ENCODE peak calls at places on chromosomes 6 and 20, in ten cellular contexts. One of them, this sample, is unnamed.

GRCh38 chr20:34343458-34344255 is 19.4 kb upstream of the ITCH start:
- DNase-seq in GM04504: no peak
- DNase-seq in NCI-H1092: no peak
- DNase-seq in caudate nucleus: no peak
- DNase-seq in amniotic stem cell: no peak
- DNase-seq in uterus: no peak
- DNase-seq in stimulated activated CD4-positive, alpha-beta T cell treated with anti-CD3 and anti-CD28 coated beads, Interleukin-15, amount 100 ng/mL, for 1 hour: no peak
- DNase-seq in NCI-H1436 treated with DMSO at 0.1 percent for 48 hours: no peak
- DNase-seq in dermis blood vessel endothelial cell: no peak
- DNase-seq in psoas muscle: no peak
- DNase-seq in this sample: no peak

GRCh38 chr6:39421383-39422225 is 99.1 kb upstream of the KCNK16 start:
- DNase-seq in NCI-H1436 treated with DMSO at 0.1 percent for 48 hours: no peak
- DNase-seq in dermis blood vessel endothelial cell: peak; percentile 20
- DNase-seq in GM04504: no peak
- DNase-seq in amniotic stem cell: no peak
- DNase-seq in NCI-H1092: no peak
- DNase-seq in psoas muscle: no peak
- DNase-seq in uterus: no peak
- DNase-seq in stimulated activated CD4-positive, alpha-beta T cell treated with anti-CD3 and anti-CD28 coated beads, Interleukin-15, amount 100 ng/mL, for 1 hour: no peak
- DNase-seq in caudate nucleus: no peak
- DNase-seq in this sample: no peak

GRCh38 chr6:151082079-151082478 is 157.7 kb upstream of the AKAP12 start:
- DNase-seq in NCI-H1436 treated with DMSO at 0.1 percent for 48 hours: no peak
- DNase-seq in amniotic stem cell: no peak
- DNase-seq in NCI-H1092: no peak
- DNase-seq in GM04504: no peak
- DNase-seq in stimulated activated CD4-positive, alpha-beta T cell treated with anti-CD3 and anti-CD28 coated beads, Interleukin-15, amount 100 ng/mL, for 1 hour: no peak
- DNase-seq in uterus: no peak
- DNase-seq in caudate nucleus: no peak
- DNase-seq in dermis blood vessel endothelial cell: no peak
- DNase-seq in psoas muscle: no peak
- DNase-seq in this sample: no peak

GRCh38 chr20:13187899-13188298 is 33.2 kb upstream of the ISM1 start:
- DNase-seq in NCI-H1092: no peak
- DNase-seq in NCI-H1436 treated with DMSO at 0.1 percent for 48 hours: no peak
- DNase-seq in amniotic stem cell: no peak
- DNase-seq in stimulated activated CD4-positive, alpha-beta T cell treated with anti-CD3 and anti-CD28 coated beads, Interleukin-15, amount 100 ng/mL, for 1 hour: no peak
- DNase-seq in uterus: no peak
- DNase-seq in caudate nucleus: no peak
- DNase-seq in psoas muscle: no peak
- DNase-seq in GM04504: no peak
- DNase-seq in dermis blood vessel endothelial cell: no peak
- DNase-seq in this sample: no peak

GRCh38 chr6:67630146-67630545 is 1004.9 kb upstream of the ADGRB3 start:
- DNase-seq in NCI-H1092: no peak
- DNase-seq in caudate nucleus: no peak
- DNase-seq in dermis blood vessel endothelial cell: no peak
- DNase-seq in stimulated activated CD4-positive, alpha-beta T cell treated with anti-CD3 and anti-CD28 coated beads, Interleukin-15, amount 100 ng/mL, for 1 hour: no peak
- DNase-seq in NCI-H1436 treated with DMSO at 0.1 percent for 48 hours: no peak
- DNase-seq in GM04504: no peak
- DNase-seq in uterus: no peak
- DNase-seq in amniotic stem cell: peak; percentile 64
- DNase-seq in psoas muscle: no peak
- DNase-seq in this sample: no peak

GRCh38 chr6:29516108-29516507 is 28.4 kb upstream of the MAS1L start:
- DNase-seq in dermis blood vessel endothelial cell: no peak
- DNase-seq in NCI-H1436 treated with DMSO at 0.1 percent for 48 hours: no peak
- DNase-seq in caudate nucleus: no peak
- DNase-seq in GM04504: no peak
- DNase-seq in psoas muscle: no peak
- DNase-seq in stimulated activated CD4-positive, alpha-beta T cell treated with anti-CD3 and anti-CD28 coated beads, Interleukin-15, amount 100 ng/mL, for 1 hour: no peak
- DNase-seq in amniotic stem cell: no peak
- DNase-seq in uterus: no peak
- DNase-seq in NCI-H1092: no peak
- DNase-seq in this sample: no peak

GRCh38 chr6:137261393-137262154 is 42.4 kb upstream of the IFNGR1 start:
- DNase-seq in psoas muscle: no peak
- DNase-seq in NCI-H1436 treated with DMSO at 0.1 percent for 48 hours: no peak
- DNase-seq in GM04504: no peak
- DNase-seq in amniotic stem cell: no peak
- DNase-seq in dermis blood vessel endothelial cell: peak; percentile 77
- DNase-seq in NCI-H1092: no peak
- DNase-seq in stimulated activated CD4-positive, alpha-beta T cell treated with anti-CD3 and anti-CD28 coated beads, Interleukin-15, amount 100 ng/mL, for 1 hour: no peak
- DNase-seq in uterus: no peak
- DNase-seq in caudate nucleus: no peak
- DNase-seq in this sample: no peak

GRCh38 chr20:20084296-20084752 is 32.0 kb downstream of the CFAP61 start:
- DNase-seq in uterus: no peak
- DNase-seq in dermis blood vessel endothelial cell: no peak
- DNase-seq in amniotic stem cell: no peak
- DNase-seq in GM04504: no peak
- DNase-seq in caudate nucleus: peak; percentile 8
- DNase-seq in NCI-H1092: no peak
- DNase-seq in NCI-H1436 treated with DMSO at 0.1 percent for 48 hours: no peak
- DNase-seq in psoas muscle: peak; percentile 80
- DNase-seq in stimulated activated CD4-positive, alpha-beta T cell treated with anti-CD3 and anti-CD28 coated beads, Interleukin-15, amount 100 ng/mL, for 1 hour: no peak
- DNase-seq in this sample: no peak

GRCh38 chr6:3745566-3746118 is 5.9 kb downstream of the PXDC1 start:
- DNase-seq in NCI-H1092: no peak
- DNase-seq in caudate nucleus: no peak
- DNase-seq in GM04504: no peak
- DNase-seq in uterus: peak; percentile 15
- DNase-seq in stimulated activated CD4-positive, alpha-beta T cell treated with anti-CD3 and anti-CD28 coated beads, Interleukin-15, amount 100 ng/mL, for 1 hour: no peak
- DNase-seq in psoas muscle: no peak
- DNase-seq in dermis blood vessel endothelial cell: peak; percentile 12
- DNase-seq in NCI-H1436 treated with DMSO at 0.1 percent for 48 hours: no peak
- DNase-seq in amniotic stem cell: no peak
- DNase-seq in this sample: no peak

GRCh38 chr6:33781105-33781975 is 7.6 kb downstream of the LEMD2 start:
- DNase-seq in dermis blood vessel endothelial cell: peak; percentile 96
- DNase-seq in caudate nucleus: no peak
- DNase-seq in NCI-H1436 treated with DMSO at 0.1 percent for 48 hours: no peak
- DNase-seq in GM04504: no peak
- DNase-seq in uterus: no peak
- DNase-seq in psoas muscle: no peak
- DNase-seq in NCI-H1092: no peak
- DNase-seq in stimulated activated CD4-positive, alpha-beta T cell treated with anti-CD3 and anti-CD28 coated beads, Interleukin-15, amount 100 ng/mL, for 1 hour: no peak
- DNase-seq in amniotic stem cell: no peak
- DNase-seq in this sample: no peak

GRCh38 chr6:21915707-21916399 is 322.3 kb downstream of the SOX4 start:
- DNase-seq in psoas muscle: no peak
- DNase-seq in amniotic stem cell: no peak
- DNase-seq in NCI-H1092: no peak
- DNase-seq in dermis blood vessel endothelial cell: peak; percentile 20
- DNase-seq in stimulated activated CD4-positive, alpha-beta T cell treated with anti-CD3 and anti-CD28 coated beads, Interleukin-15, amount 100 ng/mL, for 1 hour: no peak
- DNase-seq in GM04504: no peak
- DNase-seq in uterus: no peak
- DNase-seq in caudate nucleus: no peak
- DNase-seq in NCI-H1436 treated with DMSO at 0.1 percent for 48 hours: no peak
- DNase-seq in this sample: no peak

GRCh38 chr6:51468704-51469103 is 618.7 kb downstream of the PKHD1 start:
- DNase-seq in uterus: no peak
- DNase-seq in dermis blood vessel endothelial cell: no peak
- DNase-seq in NCI-H1436 treated with DMSO at 0.1 percent for 48 hours: peak; percentile 28
- DNase-seq in amniotic stem cell: no peak
- DNase-seq in GM04504: no peak
- DNase-seq in stimulated activated CD4-positive, alpha-beta T cell treated with anti-CD3 and anti-CD28 coated beads, Interleukin-15, amount 100 ng/mL, for 1 hour: no peak
- DNase-seq in caudate nucleus: no peak
- DNase-seq in psoas muscle: no peak
- DNase-seq in NCI-H1092: no peak
- DNase-seq in this sample: no peak

GRCh38 chr6:72636215-72636614 is 14.4 kb downstream of the KCNQ5 start:
- DNase-seq in dermis blood vessel endothelial cell: no peak
- DNase-seq in amniotic stem cell: no peak
- DNase-seq in NCI-H1436 treated with DMSO at 0.1 percent for 48 hours: no peak
- DNase-seq in GM04504: no peak
- DNase-seq in stimulated activated CD4-positive, alpha-beta T cell treated with anti-CD3 and anti-CD28 coated beads, Interleukin-15, amount 100 ng/mL, for 1 hour: no peak
- DNase-seq in NCI-H1092: no peak
- DNase-seq in uterus: no peak
- DNase-seq in caudate nucleus: no peak
- DNase-seq in psoas muscle: no peak
- DNase-seq in this sample: no peak

GRCh38 chr20:11992426-11992825 is 74.7 kb downstream of the BTBD3 start:
- DNase-seq in GM04504: no peak
- DNase-seq in stimulated activated CD4-positive, alpha-beta T cell treated with anti-CD3 and anti-CD28 coated beads, Interleukin-15, amount 100 ng/mL, for 1 hour: no peak
- DNase-seq in amniotic stem cell: no peak
- DNase-seq in NCI-H1436 treated with DMSO at 0.1 percent for 48 hours: no peak
- DNase-seq in NCI-H1092: no peak
- DNase-seq in uterus: no peak
- DNase-seq in dermis blood vessel endothelial cell: no peak
- DNase-seq in psoas muscle: no peak
- DNase-seq in caudate nucleus: no peak
- DNase-seq in this sample: no peak

GRCh38 chr6:3281669-3282460 is 23.1 kb downstream of the PSMG4 start:
- DNase-seq in GM04504: peak; percentile 81
- DNase-seq in NCI-H1436 treated with DMSO at 0.1 percent for 48 hours: no peak
- DNase-seq in caudate nucleus: no peak
- DNase-seq in amniotic stem cell: peak; percentile 35
- DNase-seq in stimulated activated CD4-positive, alpha-beta T cell treated with anti-CD3 and anti-CD28 coated beads, Interleukin-15, amount 100 ng/mL, for 1 hour: no peak
- DNase-seq in uterus: peak; percentile 64
- DNase-seq in psoas muscle: no peak
- DNase-seq in NCI-H1092: no peak
- DNase-seq in dermis blood vessel endothelial cell: peak; percentile 90
- DNase-seq in this sample: no peak

GRCh38 chr20:32589256-32589655 is 4.1 kb upstream of the NOL4L start:
- DNase-seq in amniotic stem cell: no peak
- DNase-seq in caudate nucleus: no peak
- DNase-seq in uterus: no peak
- DNase-seq in stimulated activated CD4-positive, alpha-beta T cell treated with anti-CD3 and anti-CD28 coated beads, Interleukin-15, amount 100 ng/mL, for 1 hour: no peak
- DNase-seq in GM04504: no peak
- DNase-seq in NCI-H1092: no peak
- DNase-seq in psoas muscle: no peak
- DNase-seq in NCI-H1436 treated with DMSO at 0.1 percent for 48 hours: no peak
- DNase-seq in dermis blood vessel endothelial cell: no peak
- DNase-seq in this sample: no peak

GRCh38 chr6:166675736-166676135 is 48.7 kb upstream of the RPS6KA2 start:
- DNase-seq in dermis blood vessel endothelial cell: no peak
- DNase-seq in NCI-H1092: no peak
- DNase-seq in caudate nucleus: no peak
- DNase-seq in psoas muscle: no peak
- DNase-seq in NCI-H1436 treated with DMSO at 0.1 percent for 48 hours: no peak
- DNase-seq in stimulated activated CD4-positive, alpha-beta T cell treated with anti-CD3 and anti-CD28 coated beads, Interleukin-15, amount 100 ng/mL, for 1 hour: no peak
- DNase-seq in GM04504: no peak
- DNase-seq in amniotic stem cell: no peak
- DNase-seq in uterus: no peak
- DNase-seq in this sample: no peak

GRCh38 chr20:2624190-2624589 is 28.2 kb upstream of the NOP56 start:
- DNase-seq in GM04504: no peak
- DNase-seq in caudate nucleus: no peak
- DNase-seq in dermis blood vessel endothelial cell: no peak
- DNase-seq in amniotic stem cell: no peak
- DNase-seq in psoas muscle: peak; percentile 73
- DNase-seq in stimulated activated CD4-positive, alpha-beta T cell treated with anti-CD3 and anti-CD28 coated beads, Interleukin-15, amount 100 ng/mL, for 1 hour: no peak
- DNase-seq in uterus: no peak
- DNase-seq in NCI-H1436 treated with DMSO at 0.1 percent for 48 hours: no peak
- DNase-seq in NCI-H1092: no peak
- DNase-seq in this sample: no peak

GRCh38 chr6:106546322-106547052 is 82.8 kb downstream of the RTN4IP1 start:
- DNase-seq in dermis blood vessel endothelial cell: peak; percentile 92
- DNase-seq in uterus: no peak
- DNase-seq in stimulated activated CD4-positive, alpha-beta T cell treated with anti-CD3 and anti-CD28 coated beads, Interleukin-15, amount 100 ng/mL, for 1 hour: no peak
- DNase-seq in amniotic stem cell: peak; percentile 45
- DNase-seq in psoas muscle: no peak
- DNase-seq in NCI-H1092: no peak
- DNase-seq in caudate nucleus: no peak
- DNase-seq in GM04504: no peak
- DNase-seq in NCI-H1436 treated with DMSO at 0.1 percent for 48 hours: peak; percentile 57
- DNase-seq in this sample: no peak

GRCh38 chr6:23533954-23534725 is 591.9 kb upstream of the NRSN1 start:
- DNase-seq in dermis blood vessel endothelial cell: no peak
- DNase-seq in GM04504: no peak
- DNase-seq in stimulated activated CD4-positive, alpha-beta T cell treated with anti-CD3 and anti-CD28 coated beads, Interleukin-15, amount 100 ng/mL, for 1 hour: no peak
- DNase-seq in psoas muscle: no peak
- DNase-seq in uterus: no peak
- DNase-seq in amniotic stem cell: no peak
- DNase-seq in NCI-H1436 treated with DMSO at 0.1 percent for 48 hours: peak; percentile 73
- DNase-seq in caudate nucleus: no peak
- DNase-seq in NCI-H1092: peak; percentile 94
- DNase-seq in this sample: no peak

GRCh38 chr20:32116079-32116521 is 6.6 kb downstream of the TM9SF4 start:
- DNase-seq in stimulated activated CD4-positive, alpha-beta T cell treated with anti-CD3 and anti-CD28 coated beads, Interleukin-15, amount 100 ng/mL, for 1 hour: no peak
- DNase-seq in caudate nucleus: no peak
- DNase-seq in NCI-H1092: no peak
- DNase-seq in dermis blood vessel endothelial cell: no peak
- DNase-seq in uterus: no peak
- DNase-seq in NCI-H1436 treated with DMSO at 0.1 percent for 48 hours: no peak
- DNase-seq in psoas muscle: no peak
- DNase-seq in GM04504: no peak
- DNase-seq in amniotic stem cell: no peak
- DNase-seq in this sample: no peak

GRCh38 chr6:83792846-83793245 is 60.3 kb upstream of the RIPPLY2 start:
- DNase-seq in dermis blood vessel endothelial cell: no peak
- DNase-seq in uterus: no peak
- DNase-seq in psoas muscle: no peak
- DNase-seq in caudate nucleus: no peak
- DNase-seq in NCI-H1092: no peak
- DNase-seq in GM04504: no peak
- DNase-seq in amniotic stem cell: no peak
- DNase-seq in NCI-H1436 treated with DMSO at 0.1 percent for 48 hours: no peak
- DNase-seq in stimulated activated CD4-positive, alpha-beta T cell treated with anti-CD3 and anti-CD28 coated beads, Interleukin-15, amount 100 ng/mL, for 1 hour: no peak
- DNase-seq in this sample: no peak

GRCh38 chr6:35077713-35078105 is 63.4 kb downstream of the TCP11 start:
- DNase-seq in stimulated activated CD4-positive, alpha-beta T cell treated with anti-CD3 and anti-CD28 coated beads, Interleukin-15, amount 100 ng/mL, for 1 hour: no peak
- DNase-seq in uterus: no peak
- DNase-seq in GM04504: no peak
- DNase-seq in NCI-H1436 treated with DMSO at 0.1 percent for 48 hours: no peak
- DNase-seq in dermis blood vessel endothelial cell: no peak
- DNase-seq in NCI-H1092: no peak
- DNase-seq in psoas muscle: no peak
- DNase-seq in caudate nucleus: no peak
- DNase-seq in amniotic stem cell: no peak
- DNase-seq in this sample: no peak

GRCh38 chr6:90204327-90204726 is 92.3 kb downstream of the BACH2 start:
- DNase-seq in GM04504: no peak
- DNase-seq in stimulated activated CD4-positive, alpha-beta T cell treated with anti-CD3 and anti-CD28 coated beads, Interleukin-15, amount 100 ng/mL, for 1 hour: no peak
- DNase-seq in dermis blood vessel endothelial cell: no peak
- DNase-seq in caudate nucleus: no peak
- DNase-seq in uterus: no peak
- DNase-seq in psoas muscle: no peak
- DNase-seq in NCI-H1436 treated with DMSO at 0.1 percent for 48 hours: no peak
- DNase-seq in NCI-H1092: no peak
- DNase-seq in amniotic stem cell: no peak
- DNase-seq in this sample: no peak

GRCh38 chr6:53794073-53794719 is 609 bp upstream of the LRRC1 start:
- DNase-seq in stimulated activated CD4-positive, alpha-beta T cell treated with anti-CD3 and anti-CD28 coated beads, Interleukin-15, amount 100 ng/mL, for 1 hour: peak; percentile 26
- DNase-seq in dermis blood vessel endothelial cell: peak; percentile 88
- DNase-seq in NCI-H1092: no peak
- DNase-seq in amniotic stem cell: peak; percentile 71
- DNase-seq in NCI-H1436 treated with DMSO at 0.1 percent for 48 hours: no peak
- DNase-seq in psoas muscle: peak; percentile 54
- DNase-seq in uterus: peak; percentile 48
- DNase-seq in GM04504: peak; percentile 71
- DNase-seq in caudate nucleus: peak; percentile 67
- DNase-seq in this sample: no peak

GRCh38 chr6:110875548-110876169 is 1.1 kb downstream of the AMD1 start:
- DNase-seq in uterus: peak; percentile 41
- DNase-seq in stimulated activated CD4-positive, alpha-beta T cell treated with anti-CD3 and anti-CD28 coated beads, Interleukin-15, amount 100 ng/mL, for 1 hour: peak; percentile 60
- DNase-seq in caudate nucleus: peak; percentile 40
- DNase-seq in NCI-H1436 treated with DMSO at 0.1 percent for 48 hours: no peak
- DNase-seq in amniotic stem cell: no peak
- DNase-seq in NCI-H1092: no peak
- DNase-seq in dermis blood vessel endothelial cell: peak; percentile 40
- DNase-seq in GM04504: no peak
- DNase-seq in psoas muscle: peak; percentile 92
- DNase-seq in this sample: no peak

GRCh38 chr6:35955071-35955470 is 34.2 kb upstream of the SRPK1 start:
- DNase-seq in stimulated activated CD4-positive, alpha-beta T cell treated with anti-CD3 and anti-CD28 coated beads, Interleukin-15, amount 100 ng/mL, for 1 hour: no peak
- DNase-seq in NCI-H1436 treated with DMSO at 0.1 percent for 48 hours: no peak
- DNase-seq in GM04504: no peak
- DNase-seq in amniotic stem cell: no peak
- DNase-seq in psoas muscle: no peak
- DNase-seq in uterus: no peak
- DNase-seq in dermis blood vessel endothelial cell: peak; percentile 12
- DNase-seq in NCI-H1092: no peak
- DNase-seq in caudate nucleus: no peak
- DNase-seq in this sample: no peak

GRCh38 chr6:140809694-140810101 is 1323.0 kb upstream of the GJE1 start:
- DNase-seq in uterus: no peak
- DNase-seq in NCI-H1092: no peak
- DNase-seq in stimulated activated CD4-positive, alpha-beta T cell treated with anti-CD3 and anti-CD28 coated beads, Interleukin-15, amount 100 ng/mL, for 1 hour: no peak
- DNase-seq in GM04504: no peak
- DNase-seq in amniotic stem cell: no peak
- DNase-seq in NCI-H1436 treated with DMSO at 0.1 percent for 48 hours: no peak
- DNase-seq in psoas muscle: no peak
- DNase-seq in caudate nucleus: no peak
- DNase-seq in dermis blood vessel endothelial cell: no peak
- DNase-seq in this sample: no peak

This sample was measured in D721Med.